ENCODE peak calls at places on chromosomes 7 and 10, in six cellular contexts. One of them, this sample, is unnamed. For H3K4me1, the result is how much of the 10 kb centered on the place peaks cover.

GRCh38 chr10:91389636-91390512 is 20.3 kb upstream of the HECTD2 start:
- DNase-seq in GM23338: peak
- DNase-seq in body of pancreas: no peak
- DNase-seq in DND-41: peak
- DNase-seq in psoas muscle: no peak
- DNase-seq in CD8-positive, alpha-beta memory T cell: peak
- DNase-seq in this sample: no peak

GRCh38 chr10:22783807-22784206 is 69.4 kb upstream of the PIP4K2A start:
- DNase-seq in GM23338: no peak
- DNase-seq in body of pancreas: no peak
- DNase-seq in DND-41: no peak
- DNase-seq in psoas muscle: no peak
- DNase-seq in CD8-positive, alpha-beta memory T cell: no peak
- DNase-seq in this sample: no peak

GRCh38 chr10:86960003-86960862 is 1.8 kb downstream of the SNCG start:
- DNase-seq in GM23338: peak
- DNase-seq in body of pancreas: no peak
- DNase-seq in DND-41: peak
- DNase-seq in psoas muscle: no peak
- DNase-seq in CD8-positive, alpha-beta memory T cell: peak
- DNase-seq in this sample: peak

GRCh38 chr10:124653811-124654651 is 90.1 kb downstream of the FAM53B start:
- DNase-seq in GM23338: no peak
- DNase-seq in body of pancreas: no peak
- DNase-seq in DND-41: no peak
- DNase-seq in psoas muscle: no peak
- DNase-seq in CD8-positive, alpha-beta memory T cell: no peak
- DNase-seq in this sample: no peak

GRCh38 chr7:134865001-134865845 is 85.8 kb downstream of the CALD1 start:
- DNase-seq in GM23338: peak
- DNase-seq in body of pancreas: no peak
- DNase-seq in DND-41: peak
- DNase-seq in psoas muscle: no peak
- DNase-seq in CD8-positive, alpha-beta memory T cell: peak
- DNase-seq in this sample: no peak

GRCh38 chr7:55075464-55075971 is 56.7 kb downstream of the EGFR start:
- DNase-seq in GM23338: no peak
- DNase-seq in body of pancreas: peak
- DNase-seq in DND-41: no peak
- DNase-seq in psoas muscle: peak
- DNase-seq in CD8-positive, alpha-beta memory T cell: no peak
- DNase-seq in this sample: peak

GRCh38 chr7:143126146-143126545 is 5.7 kb upstream of the PIP start:
- DNase-seq in GM23338: no peak
- DNase-seq in body of pancreas: no peak
- DNase-seq in DND-41: no peak
- DNase-seq in psoas muscle: no peak
- DNase-seq in CD8-positive, alpha-beta memory T cell: no peak
- DNase-seq in this sample: no peak

GRCh38 chr7:64633401-64633800 is 32.5 kb upstream of the ZNF107 start:
- DNase-seq in GM23338: no peak
- DNase-seq in body of pancreas: no peak
- DNase-seq in DND-41: no peak
- DNase-seq in psoas muscle: no peak
- DNase-seq in CD8-positive, alpha-beta memory T cell: no peak
- DNase-seq in this sample: no peak

GRCh38 chr7:129091484-129092002 is 36.6 kb upstream of the TNPO3 start:
- DNase-seq in GM23338: peak
- DNase-seq in body of pancreas: peak
- DNase-seq in DND-41: peak
- DNase-seq in psoas muscle: peak
- DNase-seq in CD8-positive, alpha-beta memory T cell: peak
- DNase-seq in this sample: peak

GRCh38 chr7:143811-144453 is 48.4 kb upstream of the FAM20C start:
- DNase-seq in GM23338: no peak
- DNase-seq in body of pancreas: no peak
- DNase-seq in DND-41: no peak
- DNase-seq in psoas muscle: no peak
- DNase-seq in CD8-positive, alpha-beta memory T cell: no peak
- DNase-seq in this sample: no peak

GRCh38 chr7:149720372-149721083 is 52.9 kb downstream of the ZNF467 start:
- DNase-seq in GM23338: no peak
- DNase-seq in body of pancreas: peak
- DNase-seq in DND-41: no peak
- DNase-seq in psoas muscle: peak
- DNase-seq in CD8-positive, alpha-beta memory T cell: no peak
- DNase-seq in this sample: peak

GRCh38 chr7:45575501-45576248 is 1.5 kb downstream of the ADCY1 start:
- DNase-seq in GM23338: peak
- DNase-seq in body of pancreas: no peak
- DNase-seq in DND-41: no peak
- DNase-seq in psoas muscle: no peak
- DNase-seq in CD8-positive, alpha-beta memory T cell: no peak
- DNase-seq in this sample: no peak

GRCh38 chr10:26455567-26456315 is 17.6 kb downstream of the APBB1IP start:
- DNase-seq in GM23338: no peak
- DNase-seq in body of pancreas: no peak
- DNase-seq in DND-41: no peak
- DNase-seq in psoas muscle: no peak
- DNase-seq in CD8-positive, alpha-beta memory T cell: no peak
- DNase-seq in this sample: no peak

GRCh38 chr7:27191716-27192545 is 6.9 kb upstream of the HOXA11 start:
- DNase-seq in GM23338: peak
- DNase-seq in body of pancreas: peak
- DNase-seq in DND-41: no peak
- DNase-seq in psoas muscle: no peak
- DNase-seq in CD8-positive, alpha-beta memory T cell: no peak
- DNase-seq in this sample: peak

GRCh38 chr7:156897673-156898072 is 4.7 kb upstream of the LMBR1 start:
- DNase-seq in GM23338: peak
- DNase-seq in body of pancreas: no peak
- DNase-seq in DND-41: no peak
- DNase-seq in psoas muscle: no peak
- DNase-seq in CD8-positive, alpha-beta memory T cell: no peak
- DNase-seq in this sample: no peak

GRCh38 chr10:20004087-20004523 is 187.9 kb downstream of the PLXDC2 start:
- DNase-seq in GM23338: no peak
- DNase-seq in body of pancreas: peak
- DNase-seq in DND-41: no peak
- DNase-seq in psoas muscle: peak
- DNase-seq in CD8-positive, alpha-beta memory T cell: no peak
- DNase-seq in this sample: no peak

GRCh38 chr10:119734396-119735332 is 8.8 kb downstream of the INPP5F start:
- DNase-seq in GM23338: peak
- DNase-seq in body of pancreas: no peak
- DNase-seq in DND-41: no peak
- DNase-seq in psoas muscle: no peak
- DNase-seq in CD8-positive, alpha-beta memory T cell: no peak
- DNase-seq in this sample: no peak

GRCh38 chr7:99311702-99312101 is 14.0 kb upstream of the ARPC1A start:
- DNase-seq in GM23338: no peak
- DNase-seq in body of pancreas: no peak
- DNase-seq in DND-41: no peak
- DNase-seq in psoas muscle: no peak
- DNase-seq in CD8-positive, alpha-beta memory T cell: no peak
- DNase-seq in this sample: no peak

GRCh38 chr7:133230591-133231194 is 22.2 kb upstream of the EXOC4 start:
- DNase-seq in GM23338: peak
- DNase-seq in body of pancreas: peak
- DNase-seq in DND-41: peak
- DNase-seq in psoas muscle: no peak
- DNase-seq in CD8-positive, alpha-beta memory T cell: peak
- DNase-seq in this sample: no peak

GRCh38 chr10:126595160-126595559 is 75.3 kb downstream of the C10orf90 start:
- DNase-seq in GM23338: no peak
- DNase-seq in body of pancreas: no peak
- DNase-seq in DND-41: no peak
- DNase-seq in psoas muscle: no peak
- DNase-seq in CD8-positive, alpha-beta memory T cell: no peak
- DNase-seq in this sample: no peak

GRCh38 chr7:54961391-54961790 is 57.4 kb upstream of the EGFR start:
- DNase-seq in GM23338: no peak
- DNase-seq in body of pancreas: no peak
- DNase-seq in DND-41: no peak
- DNase-seq in psoas muscle: no peak
- DNase-seq in CD8-positive, alpha-beta memory T cell: no peak
- DNase-seq in this sample: no peak

GRCh38 chr10:9069136-9069535 is 1014.6 kb downstream of the GATA3 start:
- DNase-seq in GM23338: no peak
- DNase-seq in body of pancreas: no peak
- DNase-seq in DND-41: no peak
- DNase-seq in psoas muscle: no peak
- DNase-seq in CD8-positive, alpha-beta memory T cell: no peak
- DNase-seq in this sample: no peak

GRCh38 chr10:119531067-119531466 is 11.5 kb downstream of the RGS10 start:
- DNase-seq in GM23338: no peak
- DNase-seq in body of pancreas: no peak
- DNase-seq in DND-41: no peak
- DNase-seq in psoas muscle: no peak
- DNase-seq in CD8-positive, alpha-beta memory T cell: no peak
- DNase-seq in this sample: no peak

GRCh38 chr10:79181227-79181626 is 112.5 kb downstream of the ZMIZ1 start:
- DNase-seq in GM23338: no peak
- DNase-seq in body of pancreas: no peak
- DNase-seq in DND-41: no peak
- DNase-seq in psoas muscle: no peak
- DNase-seq in CD8-positive, alpha-beta memory T cell: no peak
- DNase-seq in this sample: peak
- H3K4me1 ChIP-seq in GM23338: under half
- H3K4me1 ChIP-seq in body of pancreas: half or more
- H3K4me1 ChIP-seq in DND-41: under half
- H3K4me1 ChIP-seq in psoas muscle: half or more
- H3K4me1 ChIP-seq in CD8-positive, alpha-beta memory T cell: under half
- H3K4me1 ChIP-seq in this sample: half or more

GRCh38 chr10:71963351-71963755 is 842 bp upstream of the CHST3 start:
- DNase-seq in GM23338: peak
- DNase-seq in body of pancreas: no peak
- DNase-seq in DND-41: no peak
- DNase-seq in psoas muscle: peak
- DNase-seq in CD8-positive, alpha-beta memory T cell: no peak
- DNase-seq in this sample: peak

GRCh38 chr10:71962915-71963314 is 1.3 kb upstream of the CHST3 start:
- DNase-seq in GM23338: no peak
- DNase-seq in body of pancreas: no peak
- DNase-seq in DND-41: no peak
- DNase-seq in psoas muscle: no peak
- DNase-seq in CD8-positive, alpha-beta memory T cell: no peak
- DNase-seq in this sample: no peak

GRCh38 chr10:71965623-71966022 is 1.4 kb downstream of the CHST3 start:
- DNase-seq in GM23338: no peak
- DNase-seq in body of pancreas: no peak
- DNase-seq in DND-41: no peak
- DNase-seq in psoas muscle: no peak
- DNase-seq in CD8-positive, alpha-beta memory T cell: no peak
- DNase-seq in this sample: no peak

GRCh38 chr10:71964669-71965515 is 697 bp downstream of the CHST3 start:
- DNase-seq in GM23338: peak
- DNase-seq in body of pancreas: peak
- DNase-seq in DND-41: no peak
- DNase-seq in psoas muscle: peak
- DNase-seq in CD8-positive, alpha-beta memory T cell: peak
- DNase-seq in this sample: peak

DNA sequence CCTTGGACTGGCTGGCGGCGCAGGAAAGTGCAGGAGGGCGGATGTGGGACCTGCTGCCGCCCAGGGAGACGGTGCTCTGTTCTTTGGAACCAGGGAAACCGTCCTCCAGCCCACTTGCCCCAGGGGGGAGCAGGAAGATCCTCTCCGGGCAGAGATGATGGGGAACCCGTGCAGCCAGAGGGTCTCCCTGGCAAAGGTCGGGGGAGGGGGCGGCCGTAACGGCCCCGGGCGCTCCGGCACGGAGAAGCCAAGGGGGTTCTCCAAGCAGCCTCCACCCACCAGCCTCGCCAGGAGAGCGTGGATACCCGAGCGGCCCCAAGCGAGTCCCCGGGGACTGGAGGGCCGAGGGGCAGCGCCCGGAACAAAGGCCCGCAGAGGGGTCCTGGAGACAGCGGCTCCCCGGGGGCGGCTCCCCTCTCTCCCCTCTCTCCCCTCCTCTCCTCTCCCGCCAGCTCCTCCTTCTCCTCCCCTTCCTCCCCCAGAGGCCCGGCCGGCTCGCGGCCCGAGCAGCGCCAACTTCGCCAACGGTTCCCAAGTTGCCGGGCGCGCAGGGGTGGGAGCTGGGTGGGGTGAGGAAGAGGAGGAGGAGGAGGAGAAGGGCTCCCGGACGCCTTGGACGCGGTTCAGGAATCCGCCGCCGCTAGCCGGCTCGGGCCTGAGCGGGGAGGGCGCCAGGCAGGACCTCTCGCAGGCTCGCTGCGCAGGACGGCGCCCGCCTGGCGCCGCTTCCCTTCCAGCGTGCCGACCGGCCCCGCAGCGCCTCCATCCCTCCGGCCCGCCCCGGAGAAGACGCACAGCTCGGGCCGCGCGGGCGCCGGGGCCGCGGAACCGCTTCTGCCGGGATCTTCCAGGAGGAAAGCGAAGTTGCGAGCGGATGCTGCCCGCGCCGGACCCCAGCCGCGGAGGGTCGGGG is at the start of gene CHST3:
- DNase-seq in GM23338: peak
- DNase-seq in body of pancreas: peak
- DNase-seq in DND-41: no peak
- DNase-seq in psoas muscle: peak
- DNase-seq in CD8-positive, alpha-beta memory T cell: peak
- DNase-seq in this sample: peak
- H3K4me1 ChIP-seq in GM23338: under half
- H3K4me1 ChIP-seq in body of pancreas: under half
- H3K4me1 ChIP-seq in DND-41: under half
- H3K4me1 ChIP-seq in psoas muscle: under half
- H3K4me1 ChIP-seq in CD8-positive, alpha-beta memory T cell: under half
- H3K4me1 ChIP-seq in this sample: under half

GRCh38 chr10:15255961-15256360 is 87.5 kb upstream of the NMT2 start:
- DNase-seq in GM23338: peak
- DNase-seq in body of pancreas: no peak
- DNase-seq in DND-41: no peak
- DNase-seq in psoas muscle: no peak
- DNase-seq in CD8-positive, alpha-beta memory T cell: no peak
- DNase-seq in this sample: no peak
- H3K4me1 ChIP-seq in GM23338: under half
- H3K4me1 ChIP-seq in body of pancreas: under half
- H3K4me1 ChIP-seq in DND-41: under half
- H3K4me1 ChIP-seq in psoas muscle: under half
- H3K4me1 ChIP-seq in CD8-positive, alpha-beta memory T cell: under half
- H3K4me1 ChIP-seq in this sample: under half

DNA sequence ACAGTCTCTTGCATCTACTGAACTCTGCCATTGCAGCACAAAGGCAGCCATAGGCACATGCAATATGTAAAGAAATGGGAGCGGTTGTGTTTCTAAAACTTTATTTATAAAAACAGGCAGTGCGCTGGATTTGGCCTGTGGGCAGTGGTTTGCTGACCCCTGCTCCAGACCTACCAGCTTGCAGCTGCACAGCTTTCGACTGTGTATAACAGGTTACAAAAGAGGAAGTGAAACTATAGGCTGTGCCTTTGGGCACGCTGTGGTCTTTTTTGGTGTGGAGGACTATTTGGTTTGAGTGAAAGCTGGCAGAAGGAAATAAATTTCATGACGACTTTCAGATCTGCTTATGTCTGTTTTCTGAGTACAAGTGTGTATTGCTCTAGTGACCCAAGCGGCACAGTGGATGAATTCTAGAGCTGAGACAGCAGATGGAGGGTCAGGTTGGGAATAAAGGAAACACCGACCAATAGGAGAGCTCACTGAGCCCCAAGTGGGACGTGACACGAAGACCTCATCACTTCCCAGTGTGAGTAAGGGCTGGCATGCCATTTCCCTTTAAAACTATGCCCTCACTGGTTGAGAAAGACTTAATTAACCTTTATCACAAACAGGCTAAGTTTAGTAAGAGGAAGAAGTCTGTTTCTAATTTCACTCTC is 152.7 kb downstream of the ANK3 start:
- DNase-seq in GM23338: no peak
- DNase-seq in body of pancreas: no peak
- DNase-seq in DND-41: no peak
- DNase-seq in psoas muscle: peak
- DNase-seq in CD8-positive, alpha-beta memory T cell: peak
- DNase-seq in this sample: peak
- H3K4me1 ChIP-seq in GM23338: under half
- H3K4me1 ChIP-seq in body of pancreas: under half
- H3K4me1 ChIP-seq in DND-41: under half
- H3K4me1 ChIP-seq in psoas muscle: under half
- H3K4me1 ChIP-seq in CD8-positive, alpha-beta memory T cell: under half
- H3K4me1 ChIP-seq in this sample: under half

This sample was measured in kidney.